ENCODE peak calls at places on chromosome 10, in four cellular contexts. M is thoracic aorta, J is aorta, H is endothelial cell of umbilical vein. S is an unnamed sample.
A peak's percentile ranks its signal among the peaks of the same experiment; 100 is the strongest.

GRCh38 chr10:132362151-132362611 is 30.2 kb downstream of the LRRC27 start:
- DNase-seq in J (peak; percentile 69), M (no peak), H (no peak), S (peak; percentile 35)

GRCh38 chr10:92238586-92239098 is 52.2 kb downstream of the CPEB3 start:
- DNase-seq in J (no peak), H (no peak), M (no peak), S (no peak)

GRCh38 chr10:52757777-52758176 is 14.8 kb downstream of the MBL2 start:
- DNase-seq in H (no peak), M (no peak), J (no peak), S (no peak)

GRCh38 chr10:59678884-59679301 is 30.8 kb downstream of the SLC16A9 start:
- DNase-seq in J (no peak), M (no peak), H (peak; percentile 24), S (no peak)

GRCh38 chr10:51159841-51160240 is 85.6 kb downstream of the PRKG1 start:
- DNase-seq in M (no peak), H (no peak), J (no peak), S (no peak)

GRCh38 chr10:98257961-98258360 is 10.0 kb downstream of the LOXL4 start:
- DNase-seq in J (no peak), M (no peak), H (no peak), S (no peak)

GRCh38 chr10:9535744-9536143 is 1481.3 kb downstream of the GATA3 start:
- DNase-seq in J (no peak), M (no peak), H (no peak), S (no peak)

GRCh38 chr10:15123749-15124184 is 26.6 kb downstream of the RPP38 start:
- DNase-seq in M (no peak), J (no peak), H (peak; percentile 66), S (no peak)

GRCh38 chr10:101139421-101139911 is 8.4 kb downstream of the TLX1 start:
- DNase-seq in M (no peak), J (no peak), H (no peak), S (no peak)

GRCh38 chr10:77160679-77161078 is 476.9 kb downstream of the KCNMA1 start:
- DNase-seq in H (peak; percentile 80), M (no peak), J (no peak), S (no peak)

GRCh38 chr10:125030567-125031197 is 88.8 kb downstream of the ZRANB1 start:
- DNase-seq in H (no peak), M (no peak), J (peak; percentile 80), S (no peak)

GRCh38 chr10:61992683-61993629 is 91.5 kb downstream of the ARID5B start:
- DNase-seq in H (peak; percentile 78), M (peak; percentile 37), J (no peak), S (no peak)

GRCh38 chr10:60384708-60385398 is 4.8 kb downstream of the ANK3 start:
- DNase-seq in H (peak; percentile 77), J (no peak), M (no peak), S (no peak)

GRCh38 chr10:132163278-132163765 is 23.4 kb upstream of the DPYSL4 start:
- DNase-seq in J (peak; percentile 73), M (no peak), H (no peak), S (no peak)

GRCh38 chr10:113644185-113645120 is 19.4 kb downstream of the NRAP start:
- DNase-seq in J (no peak), M (no peak), H (peak; percentile 87), S (no peak)

GRCh38 chr10:72162978-72163377 is 52.8 kb upstream of the ANAPC16 start:
- DNase-seq in M (no peak), J (no peak), H (peak; percentile 28), S (no peak)

GRCh38 chr10:32377458-32378370 is 30.8 kb upstream of the EPC1 start:
- DNase-seq in M (no peak), J (no peak), H (peak; percentile 79), S (peak; percentile 47)

DNA sequence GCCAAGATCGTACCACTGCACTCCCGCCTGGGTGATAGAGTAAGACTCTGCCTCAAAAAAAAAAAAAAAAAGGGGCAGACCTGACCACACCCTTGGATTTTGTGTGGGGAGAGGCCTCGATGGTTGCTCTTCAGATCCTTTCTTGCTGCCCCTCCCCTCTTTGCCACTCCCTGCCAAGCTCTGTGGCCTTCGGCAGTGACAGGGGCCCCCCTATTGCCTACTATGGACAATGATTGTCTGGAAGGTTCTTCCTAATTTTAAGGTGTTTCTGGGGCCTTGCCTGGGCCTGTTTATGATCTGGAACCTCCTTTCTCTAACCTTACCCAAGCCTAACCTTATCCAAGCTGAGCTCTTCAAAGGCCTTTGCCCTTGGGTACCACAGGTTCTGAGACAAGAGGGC is 766 bp downstream of the PRF1 start:
- DNase-seq in M (no peak), J (no peak), H (no peak), S (no peak)
- H3K4me3 ChIP-seq in M (peak overlapping the region; percentile 42), J (no peak overlapping the region), H (no peak overlapping the region), S (peak overlapping the region; percentile 27)

GRCh38 chr10:29598861-29599311 is 35.9 kb downstream of the SVIL start:
- DNase-seq in M (no peak), J (no peak), H (no peak), S (no peak)
- H3K4me1 ChIP-seq in M (peaks cover 97% of the 10 kb centered on the region), J (peaks cover 12% of the 10 kb centered on the region), H (no peaks in the 10 kb centered on the region), S (no peaks in the 10 kb centered on the region)

GRCh38 chr10:119222966-119223386 is 15.6 kb downstream of the GRK5 start:
- DNase-seq in J (no peak), H (no peak), M (no peak), S (no peak)
- H3K4me3 ChIP-seq in J (no peak overlapping the region), H (no peak overlapping the region), M (peak overlapping the region; percentile 21), S (no peak overlapping the region)

GRCh38 chr10:58351616-58352578 is 17.1 kb downstream of the UBE2D1 start:
- DNase-seq in M (no peak), H (no peak), J (no peak), S (no peak)
- H3K4me1 ChIP-seq in M (peaks cover 12% of the 10 kb centered on the region), H (no peaks in the 10 kb centered on the region), J (no peaks in the 10 kb centered on the region), S (no peaks in the 10 kb centered on the region)